ENCODE peak calls at places on chromosome 6, in five cellular contexts. I is GM12878, J is A549, S is HCT116, D is GM23338. Z is an unnamed sample.

GRCh38 chr6:51962355-51962754 is 125.1 kb downstream of the PKHD1 start:
- DNase-seq in D (no peak), J (no peak), I (no peak), S (no peak), Z (no peak)

GRCh38 chr6:144131248-144131709 is 19.0 kb upstream of the STX11 start:
- DNase-seq in S (peak; percentile 47), J (peak; percentile 13), D (no peak), I (no peak), Z (no peak)

GRCh38 chr6:26501482-26501986 is 1.4 kb downstream of the BTN1A1 start:
- DNase-seq in J (no peak), I (no peak), S (no peak), D (peak; percentile 77), Z (peak; percentile 3)

GRCh38 chr6:4358414-4359107 is 223.2 kb upstream of the ECI2 start:
- DNase-seq in S (peak; percentile 98), J (peak; percentile 90), D (peak; percentile 59), I (no peak), Z (no peak)

GRCh38 chr6:128491041-128491642 is 29.3 kb downstream of the PTPRK start:
- DNase-seq in D (peak; percentile 53), I (no peak), J (no peak), S (peak; percentile 28), Z (no peak)

GRCh38 chr6:31438677-31439076 is 35.3 kb downstream of the MICA start:
- DNase-seq in J (no peak), S (no peak), D (peak; percentile 14), I (no peak), Z (no peak)

GRCh38 chr6:322940-323729 is 30.8 kb downstream of the DUSP22 start:
- DNase-seq in J (no peak), D (no peak), I (peak; percentile 89), S (no peak), Z (no peak)

GRCh38 chr6:106894978-106895702 is 79.4 kb downstream of the CD24 start:
- DNase-seq in J (no peak), I (no peak), D (peak; percentile 17), S (no peak), Z (no peak)

GRCh38 chr6:163965426-163966348 is 551.2 kb downstream of the QKI start:
- DNase-seq in S (no peak), J (no peak), I (no peak), D (no peak), Z (no peak)

GRCh38 chr6:143806282-143807102 is 36.6 kb upstream of the LTV1 start:
- DNase-seq in D (no peak), S (no peak), J (no peak), I (no peak), Z (peak; percentile 77)

GRCh38 chr6:157667211-157668033 is 155.6 kb upstream of the SNX9 start:
- DNase-seq in J (peak; percentile 71), D (peak; percentile 85), I (peak; percentile 36), S (peak; percentile 53), Z (peak; percentile 40)

GRCh38 chr6:151445482-151445881 is 6.4 kb downstream of the RMND1 start:
- DNase-seq in I (no peak), J (no peak), S (no peak), D (no peak), Z (no peak)

GRCh38 chr6:123527406-123527805 is 109.3 kb downstream of the TRDN start:
- DNase-seq in D (no peak), I (no peak), J (no peak), S (no peak), Z (no peak)

GRCh38 chr6:140071115-140071514 is 696.7 kb upstream of the CITED2 start:
- DNase-seq in I (no peak), S (no peak), J (no peak), D (no peak), Z (no peak)

GRCh38 chr6:101195581-101195980 is 197.9 kb upstream of the GRIK2 start:
- DNase-seq in J (no peak), S (no peak), D (no peak), I (no peak), Z (no peak)

GRCh38 chr6:142416179-142416578 is 114.4 kb downstream of the ADGRG6 start:
- DNase-seq in S (no peak), I (no peak), D (peak; percentile 20), J (no peak), Z (no peak)

GRCh38 chr6:136468711-136469110 is 81.5 kb downstream of the MAP7 start:
- DNase-seq in I (no peak), D (no peak), S (no peak), J (no peak), Z (no peak)

DNA sequence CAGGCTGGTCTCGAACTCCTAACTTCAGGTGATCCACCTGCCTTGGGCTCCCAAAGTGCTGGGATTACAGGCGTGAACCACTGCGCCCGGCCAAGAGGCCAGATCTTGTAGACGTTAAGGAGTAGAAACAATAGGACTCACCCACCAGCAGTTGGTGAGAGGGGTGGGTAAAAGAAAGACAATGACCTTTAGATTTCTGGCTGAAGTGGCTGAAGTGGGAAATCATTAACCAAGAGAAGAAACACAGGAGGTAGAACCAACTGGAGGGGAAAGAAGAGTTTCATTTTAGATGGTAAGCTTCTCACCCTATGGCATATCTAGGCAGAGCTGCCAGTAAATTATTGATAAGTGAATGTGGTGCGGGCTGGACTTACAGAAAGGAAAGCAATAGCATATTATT is 109.8 kb downstream of the ALDH8A1 start:
- DNase-seq in S (no peak), J (no peak), I (no peak), D (no peak), Z (no peak)
- TF ChIP-seq REST in S (no peak), J (no peak), I (no peak), D (no peak), Z (no peak)

GRCh38 chr6:169328112-169328801 is 74.6 kb upstream of the THBS2 start:
- DNase-seq in D (no peak), I (no peak), S (no peak), J (no peak), Z (no peak)

GRCh38 chr6:169324661-169325459 is 71.2 kb upstream of the THBS2 start:
- DNase-seq in I (no peak), S (no peak), J (no peak), D (no peak), Z (no peak)

GRCh38 chr6:169324086-169324485 is 70.4 kb upstream of the THBS2 start:
- DNase-seq in J (no peak), S (no peak), D (no peak), I (no peak), Z (no peak)

GRCh38 chr6:169323221-169323620 is 69.6 kb upstream of the THBS2 start:
- DNase-seq in J (no peak), S (no peak), D (no peak), I (no peak), Z (no peak)

GRCh38 chr6:169326067-169326799 is 72.6 kb upstream of the THBS2 start:
- DNase-seq in I (no peak), D (peak; percentile 82), J (no peak), S (peak; percentile 44), Z (peak; percentile 7)
- TF ChIP-seq REST in I (no peak), D (no peak), J (no peak), S (no peak), Z (no peak)

GRCh38 chr6:15368873-15369272 is 123.0 kb downstream of the JARID2 start:
- DNase-seq in D (no peak), S (no peak), I (no peak), J (no peak), Z (no peak)

GRCh38 chr6:15368186-15368585 is 122.3 kb downstream of the JARID2 start:
- DNase-seq in D (no peak), S (no peak), I (no peak), J (no peak), Z (peak; percentile 51)

GRCh38 chr6:15366003-15366535 is 120.2 kb downstream of the JARID2 start:
- DNase-seq in I (no peak), J (no peak), D (no peak), S (no peak), Z (no peak)

GRCh38 chr6:15365273-15365687 is 119.4 kb downstream of the JARID2 start:
- DNase-seq in S (no peak), J (peak; percentile 55), I (no peak), D (peak; percentile 51), Z (peak; percentile 87)

GRCh38 chr6:15366879-15367278 is 121.0 kb downstream of the JARID2 start:
- DNase-seq in D (no peak), J (no peak), S (no peak), I (no peak), Z (no peak)
- TF ChIP-seq REST in D (no peak), J (no peak), S (no peak), I (no peak), Z (no peak)

GRCh38 chr6:19303381-19303780 is 533.8 kb upstream of the ID4 start:
- DNase-seq in S (no peak), D (no peak), I (no peak), J (no peak), Z (no peak)
- TF ChIP-seq REST in S (no peak), D (no peak), I (no peak), J (no peak), Z (no peak)

GRCh38 chr6:112360498-112360897 is 13.4 kb downstream of the RFPL4B start:
- DNase-seq in D (no peak), J (no peak), I (no peak), S (no peak), Z (no peak)
- TF ChIP-seq REST in D (no peak), J (no peak), I (no peak), S (no peak), Z (no peak)